ENCODE peak calls at places on chromosomes 13 and 19, in five cellular contexts. T is HepG2, H is K562, K is H1, E is GM12878. B is an unnamed sample.

GRCh38 chr19:54388001-54388802 is 23.5 kb upstream of the LAIR1 start:
- DNase-seq in H (no peak), K (no peak), E (no peak), T (no peak), B (no peak)

GRCh38 chr13:111844682-111845081 is 222.3 kb upstream of the SOX1 start:
- DNase-seq in E (no peak), K (no peak), H (no peak), T (no peak), B (no peak)

GRCh38 chr13:30806784-30807183 is 71.4 kb downstream of the ALOX5AP start:
- DNase-seq in H (no peak), K (no peak), T (no peak), E (no peak), B (no peak)

GRCh38 chr19:41264581-41265375 is 606 bp downstream of the HNRNPUL1 start:
- DNase-seq in H (peak), K (no peak), T (peak), E (no peak), B (peak)

GRCh38 chr19:1754651-1755466 is 1.6 kb downstream of the ONECUT3 start:
- DNase-seq in H (peak), T (no peak), K (peak), E (no peak), B (no peak)

GRCh38 chr13:36925603-36926002 is 5.6 kb upstream of the SMAD9 start:
- DNase-seq in K (no peak), H (no peak), T (no peak), E (no peak), B (no peak)

GRCh38 chr13:94318418-94318817 is 161.1 kb downstream of the DCT start:
- DNase-seq in E (no peak), K (no peak), H (no peak), T (no peak), B (no peak)

GRCh38 chr19:33175886-33176669 is 18.1 kb upstream of the LRP3 start:
- DNase-seq in T (peak), K (peak), E (no peak), H (no peak), B (peak)

GRCh38 chr19:51501594-51502263 is at the start of gene SIGLEC12:
- DNase-seq in E (no peak), H (peak), T (no peak), K (no peak), B (no peak)

GRCh38 chr19:44609219-44609618 is 4.1 kb upstream of the IGSF23 start:
- DNase-seq in E (no peak), K (no peak), T (no peak), H (no peak), B (no peak)

GRCh38 chr19:33374406-33374703 is 846 bp downstream of the CEBPG start:
- DNase-seq in K (no peak), E (no peak), T (no peak), H (peak), B (no peak)

GRCh38 chr19:50899549-50899948 is 11.6 kb downstream of the KLK4 start:
- DNase-seq in K (no peak), E (no peak), H (no peak), T (no peak), B (no peak)

GRCh38 chr13:109331898-109332297 is 454.5 kb downstream of the IRS2 start:
- DNase-seq in T (no peak), E (no peak), H (no peak), K (no peak), B (no peak)

GRCh38 chr13:110938662-110939421 is 24.0 kb upstream of the ANKRD10 start:
- DNase-seq in H (no peak), T (no peak), E (no peak), K (no peak), B (no peak)

GRCh38 chr19:45638930-45639729 is at the start of gene EML2:
- DNase-seq in K (peak), T (peak), E (no peak), H (peak), B (peak)

GRCh38 chr19:10010247-10010691 is at the start of gene COL5A3:
- DNase-seq in T (no peak), E (no peak), K (peak), H (no peak), B (no peak)

GRCh38 chr13:48155850-48156249 is 60.9 kb upstream of the MED4 start:
- DNase-seq in E (peak), K (no peak), T (no peak), H (no peak), B (peak)

GRCh38 chr13:26785845-26786630 is 25.5 kb upstream of the GPR12 start:
- DNase-seq in H (no peak), K (peak), E (no peak), T (no peak), B (no peak)

GRCh38 chr19:47112166-47112663 is 1.4 kb downstream of the ZC3H4 start:
- DNase-seq in T (peak), H (peak), E (no peak), K (peak), B (peak)

GRCh38 chr19:14871619-14872230 is 14.2 kb downstream of the OR7A17 start:
- DNase-seq in E (peak), H (peak), K (no peak), T (no peak), B (peak)

GRCh38 chr19:33463194-33463593 is 58.4 kb downstream of the PEPD start:
- DNase-seq in K (no peak), H (no peak), T (no peak), E (no peak), B (no peak)

GRCh38 chr19:24073807-24074206 is 13.2 kb upstream of the ZNF254 start:
- DNase-seq in T (no peak), E (no peak), H (no peak), K (no peak), B (no peak)

DNA sequence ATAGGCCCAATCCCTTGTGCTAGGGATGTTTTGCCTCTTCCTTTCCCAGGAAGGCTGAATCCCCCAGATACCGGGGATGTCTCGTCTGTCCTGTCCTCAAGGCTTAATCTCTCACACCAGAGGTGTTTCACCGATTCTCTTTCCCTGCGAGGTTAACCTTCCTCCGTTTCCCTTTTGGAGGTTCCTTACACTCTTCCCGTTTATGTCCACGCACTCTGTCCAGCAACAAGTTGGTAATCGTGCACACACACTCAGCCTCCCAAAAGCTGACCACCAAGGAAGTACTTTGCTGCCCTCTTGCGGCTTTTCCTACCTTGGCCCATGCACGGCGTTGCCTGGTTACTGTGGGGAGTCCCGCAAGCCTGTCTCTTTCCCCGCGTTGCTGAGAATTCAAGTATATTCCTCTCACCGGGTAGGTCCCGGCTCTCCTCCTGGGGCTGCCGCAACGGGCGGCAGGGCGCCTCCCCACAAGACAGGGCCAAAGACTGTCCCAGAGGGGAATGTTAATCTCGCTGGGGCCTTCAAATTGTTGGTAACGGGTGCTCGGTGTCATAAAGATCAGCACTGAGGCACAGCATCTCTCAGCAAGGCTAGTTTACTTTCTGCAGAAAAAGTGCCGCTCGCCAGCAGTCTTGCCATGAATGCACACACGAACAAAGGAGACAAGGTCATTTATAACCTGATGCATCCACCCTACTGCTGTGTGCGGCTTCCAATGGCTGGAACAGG is 36.7 kb upstream of the CD177 start:
- DNase-seq in E (no peak), T (peak), K (peak), H (peak), B (peak)
- TF ChIP-seq KDM1A in E (no peak), T (no peak), K (no peak), H (no peak), B (no peak)

GRCh38 chr19:49690656-49691242 is at the start of gene CPT1C:
- DNase-seq in H (no peak), K (peak), T (no peak), E (no peak), B (no peak)
- TF ChIP-seq RAD21 in H (no peak), K (no peak), T (no peak), E (no peak), B (no peak)

GRCh38 chr19:58020985-58021384 is 12.8 kb upstream of the ZSCAN1 start:
- DNase-seq in H (no peak), T (no peak), E (no peak), K (no peak), B (no peak)

GRCh38 chr19:58020129-58020528 is 13.7 kb upstream of the ZSCAN1 start:
- DNase-seq in K (no peak), H (no peak), T (no peak), E (no peak), B (no peak)

GRCh38 chr19:58022283-58022660 is 11.6 kb upstream of the ZSCAN1 start:
- DNase-seq in T (no peak), K (no peak), H (no peak), E (no peak), B (no peak)

GRCh38 chr19:58024661-58025060 is 9.2 kb upstream of the ZSCAN1 start:
- DNase-seq in K (no peak), E (no peak), H (no peak), T (no peak), B (no peak)

DNA sequence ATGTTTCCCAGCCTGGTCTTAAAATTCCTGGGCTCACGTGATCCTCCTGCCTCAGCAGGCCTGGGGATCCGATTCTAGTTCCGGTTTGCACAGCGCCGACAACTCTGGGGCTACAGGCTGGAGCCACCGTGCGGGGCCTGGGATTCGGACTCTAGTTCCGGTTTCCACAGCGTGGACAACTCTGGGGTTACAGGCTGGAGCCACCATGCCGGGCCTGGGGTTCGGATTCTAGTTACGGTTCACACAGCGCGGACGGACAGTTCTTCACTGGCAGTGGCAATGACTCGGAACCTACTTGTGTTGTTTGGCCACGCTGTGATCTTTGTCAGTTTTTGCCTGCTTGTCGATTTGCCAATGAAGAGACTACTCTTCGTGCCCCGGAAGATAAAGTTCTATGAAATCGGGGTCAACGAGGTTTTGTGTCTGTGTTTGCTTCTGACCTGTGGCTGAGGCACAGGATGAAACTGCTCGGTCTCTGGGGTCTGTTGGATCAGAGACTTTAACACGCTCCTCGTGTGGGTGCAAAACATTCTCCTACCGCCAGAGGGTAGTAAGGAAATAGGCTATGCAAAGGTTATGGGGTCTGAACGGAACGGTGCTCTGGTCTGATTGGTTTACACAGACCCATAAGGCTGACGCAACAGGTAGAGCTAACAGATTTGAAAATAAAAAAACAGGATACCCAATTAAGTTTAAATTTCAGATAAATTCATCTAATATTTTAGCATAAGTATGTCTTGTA is 12.1 kb upstream of the ZSCAN1 start:
- DNase-seq in T (peak), E (no peak), K (peak), H (peak), B (peak)
- TF ChIP-seq CTCF in T (peak), E (peak), K (peak), H (peak), B (no peak)

GRCh38 chr13:106450991-106451390 is 84.5 kb downstream of the EFNB2 start:
- DNase-seq in T (no peak), H (no peak), E (no peak), K (no peak), B (no peak)

GRCh38 chr13:106449096-106449495 is 86.4 kb downstream of the EFNB2 start:
- DNase-seq in E (no peak), T (no peak), K (no peak), H (no peak), B (no peak)

GRCh38 chr13:106443625-106444024 is 91.8 kb downstream of the EFNB2 start:
- DNase-seq in H (no peak), T (no peak), K (no peak), E (no peak), B (no peak)

GRCh38 chr13:106440846-106441245 is 94.6 kb downstream of the EFNB2 start:
- DNase-seq in K (no peak), E (no peak), H (no peak), T (no peak), B (no peak)

DNA sequence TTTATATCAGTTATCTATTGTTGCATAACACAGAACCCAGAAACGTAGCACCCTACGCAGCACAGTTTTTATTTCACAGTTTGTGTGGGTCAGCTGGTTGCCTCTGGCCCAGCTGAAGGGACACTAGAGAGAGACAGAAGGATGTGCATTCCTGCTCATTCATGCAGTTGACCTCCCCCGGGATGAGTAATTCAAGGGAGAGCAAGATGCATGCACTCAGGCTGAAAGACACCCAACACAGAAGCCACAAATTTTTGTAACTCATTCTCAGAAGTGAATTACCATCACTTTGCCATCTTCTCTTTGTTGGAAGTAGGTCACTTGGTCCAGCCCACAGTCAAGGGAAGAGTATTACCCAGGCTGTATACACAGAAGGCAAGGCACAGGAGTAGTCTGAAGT is 89.5 kb downstream of the EFNB2 start:
- DNase-seq in H (no peak), K (no peak), E (no peak), T (no peak), B (no peak)
- TF ChIP-seq KDM1A in H (no peak), K (no peak), E (no peak), T (no peak), B (no peak)

GRCh38 chr13:97079726-97080125 is 85.5 kb upstream of the OXGR1 start:
- DNase-seq in H (no peak), E (no peak), T (no peak), K (no peak), B (no peak)

GRCh38 chr13:97072297-97072696 is 78.0 kb upstream of the OXGR1 start:
- DNase-seq in E (no peak), H (no peak), K (no peak), T (no peak), B (no peak)

GRCh38 chr13:97074618-97075017 is 80.3 kb upstream of the OXGR1 start:
- DNase-seq in T (no peak), E (no peak), K (no peak), H (no peak), B (no peak)

DNA sequence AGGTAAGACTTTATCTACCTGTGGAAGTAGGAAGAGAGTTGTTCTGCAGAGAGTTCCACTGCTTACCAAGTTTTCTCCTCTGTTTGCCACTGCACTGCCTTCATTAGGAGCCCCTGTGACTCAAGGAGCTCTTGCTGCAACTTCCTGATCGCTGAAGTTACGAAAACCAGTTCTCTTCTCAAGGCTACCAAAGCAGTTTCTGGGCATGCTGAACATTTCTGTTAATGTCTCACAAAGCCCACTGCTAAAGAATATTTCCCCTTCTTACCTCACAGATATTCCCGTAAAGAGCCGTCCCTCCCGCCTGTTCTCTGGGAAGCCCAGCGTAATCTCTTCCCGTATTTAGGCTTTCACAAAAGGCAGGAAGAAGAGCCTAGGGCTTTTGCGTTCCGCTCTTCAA is 82.6 kb upstream of the OXGR1 start:
- DNase-seq in E (no peak), H (no peak), K (no peak), T (no peak), B (no peak)
- TF ChIP-seq RAD21 in E (no peak), H (no peak), K (no peak), T (no peak), B (no peak)

DNA sequence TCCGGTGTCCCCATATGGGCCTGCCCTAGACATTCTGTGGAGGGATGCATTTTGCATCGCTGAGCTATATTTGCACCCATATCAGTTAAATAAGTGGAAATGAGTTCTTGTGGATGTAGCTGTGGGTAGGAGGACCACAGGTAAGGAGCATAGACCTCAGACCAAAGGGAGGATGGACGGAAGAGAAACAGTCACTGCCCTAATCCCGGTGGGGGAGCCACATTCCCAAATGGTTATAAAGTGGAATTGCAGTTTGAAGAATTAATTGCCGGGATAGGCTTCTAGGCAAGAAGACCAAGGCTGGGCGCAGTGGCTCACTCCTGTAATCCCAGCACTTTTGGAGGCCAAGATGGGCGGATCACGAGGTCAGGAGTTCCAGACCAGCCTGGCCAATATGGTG is 1.8 kb downstream of the SDHAF1 start:
- DNase-seq in T (no peak), K (no peak), H (no peak), E (no peak), B (no peak)
- TF ChIP-seq CTCF in T (no peak), K (no peak), H (no peak), E (no peak), B (no peak)

DNA sequence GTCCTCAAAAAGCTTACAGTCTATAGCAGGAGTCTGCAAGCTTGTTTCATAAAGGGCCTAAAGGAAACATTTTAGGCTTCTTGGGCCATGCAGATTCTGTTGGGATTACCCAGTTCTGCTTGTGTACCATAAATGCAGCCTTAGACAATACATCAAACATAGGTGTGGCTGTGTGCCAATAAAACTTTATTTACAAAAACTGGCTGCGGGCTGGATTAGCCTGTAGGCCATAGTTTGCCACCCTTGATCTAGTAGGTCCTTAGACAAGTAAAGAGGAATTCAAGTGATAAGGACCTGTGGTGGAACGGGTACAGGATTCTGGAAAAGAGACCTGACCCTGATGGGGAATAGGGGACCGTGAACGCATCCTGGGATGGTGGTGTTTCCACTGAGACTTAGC is 51.9 kb downstream of the ESD start:
- DNase-seq in K (no peak), H (no peak), E (no peak), T (no peak), B (no peak)
- TF ChIP-seq KDM1A in K (no peak), H (no peak), E (no peak), T (no peak), B (no peak)

GRCh38 chr19:5138606-5139594 is 170.0 kb downstream of the KDM4B start:
- DNase-seq in T (no peak), H (peak), E (peak), K (no peak), B (no peak)
- TF ChIP-seq RAD21 in T (no peak), H (no peak), E (no peak), K (no peak), B (no peak)

DNA sequence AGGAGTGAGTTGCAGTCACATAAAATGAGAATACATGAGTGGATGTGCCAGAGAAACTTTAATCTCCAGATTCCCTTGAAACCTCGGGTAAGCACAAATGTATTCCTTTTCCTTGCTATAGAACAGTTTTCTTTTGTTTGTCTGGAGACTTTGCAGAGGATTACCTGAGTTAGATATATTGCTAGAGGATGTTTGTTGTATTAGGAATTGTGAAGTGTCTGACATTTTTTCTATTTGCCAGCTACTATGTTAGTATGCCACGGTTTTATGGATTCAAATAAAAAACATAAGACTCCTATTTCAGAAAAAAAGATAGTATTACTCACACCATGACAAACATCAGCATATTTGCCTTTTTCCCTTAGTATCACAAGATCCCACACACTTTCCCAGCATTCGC is 844.9 kb upstream of the SLITRK5 start:
- DNase-seq in E (no peak), T (no peak), H (no peak), K (no peak), B (no peak)
- TF ChIP-seq CTCF in E (no peak), T (no peak), H (no peak), K (no peak), B (no peak)

GRCh38 chr19:56933014-56933705 is 92.6 kb upstream of the PEG3 start:
- DNase-seq in E (no peak), K (no peak), T (no peak), H (no peak), B (no peak)
- TF ChIP-seq KDM1A in E (no peak), K (no peak), T (no peak), H (no peak), B (no peak)

B was measured in A549.